ENCODE peak calls at places on chromosomes 1 and 21, in ten cellular contexts. One of them, this sample, is unnamed.

GRCh38 chr1:12121212-12122000 is 45.4 kb upstream of the TNFRSF1B start:
- DNase-seq in hepatocyte: no peak
- DNase-seq in right atrium auricular region: no peak
- DNase-seq in left lung: no peak
- DNase-seq in keratinocyte: no peak
- DNase-seq in astrocyte of the cerebellum: peak
- DNase-seq in MCF 10A: peak
- DNase-seq in dorsolateral prefrontal cortex: no peak
- DNase-seq in psoas muscle: no peak
- DNase-seq in pancreas: no peak
- DNase-seq in this sample: no peak

GRCh38 chr1:220991959-220992704 is 112.9 kb downstream of the HLX start:
- DNase-seq in psoas muscle: no peak
- DNase-seq in keratinocyte: no peak
- DNase-seq in left lung: no peak
- DNase-seq in astrocyte of the cerebellum: no peak
- DNase-seq in right atrium auricular region: no peak
- DNase-seq in hepatocyte: peak
- DNase-seq in dorsolateral prefrontal cortex: no peak
- DNase-seq in MCF 10A: no peak
- DNase-seq in pancreas: no peak
- DNase-seq in this sample: no peak

GRCh38 chr1:181127898-181128453 is 39.5 kb downstream of the IER5 start:
- DNase-seq in MCF 10A: peak
- DNase-seq in dorsolateral prefrontal cortex: no peak
- DNase-seq in psoas muscle: no peak
- DNase-seq in left lung: no peak
- DNase-seq in astrocyte of the cerebellum: no peak
- DNase-seq in hepatocyte: no peak
- DNase-seq in right atrium auricular region: no peak
- DNase-seq in pancreas: no peak
- DNase-seq in keratinocyte: no peak
- DNase-seq in this sample: no peak

GRCh38 chr1:192266645-192267044 is 50.1 kb upstream of the RGS21 start:
- DNase-seq in hepatocyte: no peak
- DNase-seq in left lung: no peak
- DNase-seq in pancreas: no peak
- DNase-seq in right atrium auricular region: no peak
- DNase-seq in dorsolateral prefrontal cortex: no peak
- DNase-seq in MCF 10A: no peak
- DNase-seq in keratinocyte: no peak
- DNase-seq in psoas muscle: no peak
- DNase-seq in astrocyte of the cerebellum: no peak
- DNase-seq in this sample: no peak

GRCh38 chr1:177620636-177621190 is 349.1 kb downstream of the SEC16B start:
- DNase-seq in astrocyte of the cerebellum: no peak
- DNase-seq in MCF 10A: no peak
- DNase-seq in hepatocyte: peak
- DNase-seq in right atrium auricular region: no peak
- DNase-seq in psoas muscle: no peak
- DNase-seq in dorsolateral prefrontal cortex: no peak
- DNase-seq in pancreas: no peak
- DNase-seq in keratinocyte: no peak
- DNase-seq in left lung: no peak
- DNase-seq in this sample: no peak

GRCh38 chr1:239803666-239804228 is 287.9 kb upstream of the FMN2 start:
- DNase-seq in right atrium auricular region: no peak
- DNase-seq in psoas muscle: no peak
- DNase-seq in astrocyte of the cerebellum: no peak
- DNase-seq in MCF 10A: no peak
- DNase-seq in keratinocyte: no peak
- DNase-seq in pancreas: no peak
- DNase-seq in hepatocyte: no peak
- DNase-seq in left lung: no peak
- DNase-seq in dorsolateral prefrontal cortex: no peak
- DNase-seq in this sample: no peak

GRCh38 chr21:39938086-39938611 is 70.9 kb downstream of the PCP4 start:
- DNase-seq in pancreas: no peak
- DNase-seq in hepatocyte: no peak
- DNase-seq in astrocyte of the cerebellum: no peak
- DNase-seq in left lung: no peak
- DNase-seq in psoas muscle: no peak
- DNase-seq in right atrium auricular region: no peak
- DNase-seq in dorsolateral prefrontal cortex: no peak
- DNase-seq in MCF 10A: no peak
- DNase-seq in keratinocyte: no peak
- DNase-seq in this sample: no peak

GRCh38 chr1:223129229-223129851 is 13.7 kb downstream of the TLR5 start:
- DNase-seq in dorsolateral prefrontal cortex: peak
- DNase-seq in MCF 10A: no peak
- DNase-seq in hepatocyte: peak
- DNase-seq in keratinocyte: no peak
- DNase-seq in right atrium auricular region: peak
- DNase-seq in astrocyte of the cerebellum: no peak
- DNase-seq in psoas muscle: peak
- DNase-seq in left lung: peak
- DNase-seq in pancreas: peak
- DNase-seq in this sample: peak

GRCh38 chr1:31912839-31913239 is 25.3 kb downstream of the PTP4A2 start:
- DNase-seq in hepatocyte: no peak
- DNase-seq in keratinocyte: no peak
- DNase-seq in left lung: no peak
- DNase-seq in pancreas: no peak
- DNase-seq in MCF 10A: no peak
- DNase-seq in astrocyte of the cerebellum: no peak
- DNase-seq in psoas muscle: no peak
- DNase-seq in dorsolateral prefrontal cortex: no peak
- DNase-seq in right atrium auricular region: no peak
- DNase-seq in this sample: no peak

GRCh38 chr1:182229907-182230522 is 161.6 kb downstream of the GLUL start:
- DNase-seq in dorsolateral prefrontal cortex: no peak
- DNase-seq in right atrium auricular region: no peak
- DNase-seq in MCF 10A: no peak
- DNase-seq in astrocyte of the cerebellum: no peak
- DNase-seq in pancreas: no peak
- DNase-seq in left lung: no peak
- DNase-seq in psoas muscle: no peak
- DNase-seq in keratinocyte: no peak
- DNase-seq in hepatocyte: no peak
- DNase-seq in this sample: no peak

GRCh38 chr1:112524986-112525385 is 16.2 kb downstream of the WNT2B start:
- DNase-seq in astrocyte of the cerebellum: no peak
- DNase-seq in keratinocyte: no peak
- DNase-seq in dorsolateral prefrontal cortex: no peak
- DNase-seq in hepatocyte: no peak
- DNase-seq in MCF 10A: no peak
- DNase-seq in left lung: no peak
- DNase-seq in right atrium auricular region: no peak
- DNase-seq in psoas muscle: no peak
- DNase-seq in pancreas: no peak
- DNase-seq in this sample: no peak

DNA sequence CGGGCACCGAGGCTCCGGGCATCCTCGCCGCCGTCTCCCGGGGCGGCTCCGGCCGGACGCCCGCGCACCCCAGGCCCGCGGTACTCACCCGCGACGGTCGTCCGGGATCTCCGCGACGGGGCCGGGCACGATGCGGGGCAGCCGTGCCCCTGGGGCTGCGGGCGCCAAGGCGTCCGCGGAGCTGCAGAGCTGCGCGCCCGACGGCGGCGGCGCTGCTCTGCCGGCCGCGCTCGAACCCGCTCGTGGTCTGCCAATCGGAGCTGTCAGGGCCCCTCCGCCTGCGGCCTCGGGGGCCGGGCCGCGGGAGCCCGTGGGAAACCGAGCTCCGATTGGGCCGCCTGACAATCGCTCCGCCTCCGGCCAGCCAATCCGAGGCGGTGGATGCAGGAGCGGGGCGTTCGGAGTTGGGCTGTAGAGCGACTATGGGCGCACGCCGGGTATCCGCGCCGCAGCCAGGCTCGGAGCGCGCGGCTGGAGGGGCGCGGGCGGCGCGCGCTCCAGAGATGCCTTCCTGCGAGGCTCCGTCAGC is 100.6 kb upstream of the SOD1 start:
- DNase-seq in right atrium auricular region: peak
- DNase-seq in MCF 10A: peak
- DNase-seq in left lung: peak
- DNase-seq in psoas muscle: peak
- DNase-seq in hepatocyte: peak
- DNase-seq in astrocyte of the cerebellum: peak
- DNase-seq in pancreas: peak
- DNase-seq in dorsolateral prefrontal cortex: peak
- DNase-seq in keratinocyte: peak
- DNase-seq in this sample: peak
- TF ChIP-seq CTCF in right atrium auricular region: peak
- TF ChIP-seq CTCF in MCF 10A: peak
- TF ChIP-seq CTCF in left lung: no peak
- TF ChIP-seq CTCF in psoas muscle: no peak
- TF ChIP-seq CTCF in hepatocyte: peak
- TF ChIP-seq CTCF in astrocyte of the cerebellum: no peak
- TF ChIP-seq CTCF in pancreas: no peak
- TF ChIP-seq CTCF in dorsolateral prefrontal cortex: peak
- TF ChIP-seq CTCF in keratinocyte: no peak
- TF ChIP-seq CTCF in this sample: peak

GRCh38 chr1:94927405-94928175 is 680 bp upstream of the CNN3 start:
- DNase-seq in hepatocyte: no peak
- DNase-seq in left lung: peak
- DNase-seq in astrocyte of the cerebellum: peak
- DNase-seq in keratinocyte: no peak
- DNase-seq in psoas muscle: no peak
- DNase-seq in right atrium auricular region: no peak
- DNase-seq in pancreas: peak
- DNase-seq in dorsolateral prefrontal cortex: peak
- DNase-seq in MCF 10A: no peak
- DNase-seq in this sample: no peak

GRCh38 chr1:94924967-94925366 is 1.9 kb downstream of the CNN3 start:
- DNase-seq in left lung: no peak
- DNase-seq in pancreas: peak
- DNase-seq in MCF 10A: peak
- DNase-seq in astrocyte of the cerebellum: peak
- DNase-seq in keratinocyte: no peak
- DNase-seq in right atrium auricular region: no peak
- DNase-seq in dorsolateral prefrontal cortex: no peak
- DNase-seq in hepatocyte: no peak
- DNase-seq in psoas muscle: no peak
- DNase-seq in this sample: no peak

GRCh38 chr1:94926365-94926914 is 470 bp downstream of the CNN3 start:
- DNase-seq in dorsolateral prefrontal cortex: peak
- DNase-seq in MCF 10A: peak
- DNase-seq in psoas muscle: peak
- DNase-seq in keratinocyte: no peak
- DNase-seq in astrocyte of the cerebellum: no peak
- DNase-seq in right atrium auricular region: no peak
- DNase-seq in hepatocyte: peak
- DNase-seq in left lung: peak
- DNase-seq in pancreas: peak
- DNase-seq in this sample: peak

GRCh38 chr1:94926915-94927404 is at the start of gene CNN3:
- DNase-seq in right atrium auricular region: peak
- DNase-seq in hepatocyte: peak
- DNase-seq in astrocyte of the cerebellum: peak
- DNase-seq in pancreas: peak
- DNase-seq in left lung: peak
- DNase-seq in keratinocyte: no peak
- DNase-seq in dorsolateral prefrontal cortex: peak
- DNase-seq in MCF 10A: peak
- DNase-seq in psoas muscle: peak
- DNase-seq in this sample: peak

GRCh38 chr1:94925561-94926364 is 1.1 kb downstream of the CNN3 start:
- DNase-seq in keratinocyte: no peak
- DNase-seq in MCF 10A: peak
- DNase-seq in astrocyte of the cerebellum: peak
- DNase-seq in pancreas: peak
- DNase-seq in right atrium auricular region: peak
- DNase-seq in psoas muscle: peak
- DNase-seq in dorsolateral prefrontal cortex: peak
- DNase-seq in hepatocyte: peak
- DNase-seq in left lung: peak
- DNase-seq in this sample: peak
- TF ChIP-seq CTCF in keratinocyte: no peak
- TF ChIP-seq CTCF in MCF 10A: no peak
- TF ChIP-seq CTCF in astrocyte of the cerebellum: peak
- TF ChIP-seq CTCF in pancreas: no peak
- TF ChIP-seq CTCF in right atrium auricular region: no peak
- TF ChIP-seq CTCF in psoas muscle: no peak
- TF ChIP-seq CTCF in dorsolateral prefrontal cortex: no peak
- TF ChIP-seq CTCF in hepatocyte: no peak
- TF ChIP-seq CTCF in left lung: no peak
- TF ChIP-seq CTCF in this sample: no peak

DNA sequence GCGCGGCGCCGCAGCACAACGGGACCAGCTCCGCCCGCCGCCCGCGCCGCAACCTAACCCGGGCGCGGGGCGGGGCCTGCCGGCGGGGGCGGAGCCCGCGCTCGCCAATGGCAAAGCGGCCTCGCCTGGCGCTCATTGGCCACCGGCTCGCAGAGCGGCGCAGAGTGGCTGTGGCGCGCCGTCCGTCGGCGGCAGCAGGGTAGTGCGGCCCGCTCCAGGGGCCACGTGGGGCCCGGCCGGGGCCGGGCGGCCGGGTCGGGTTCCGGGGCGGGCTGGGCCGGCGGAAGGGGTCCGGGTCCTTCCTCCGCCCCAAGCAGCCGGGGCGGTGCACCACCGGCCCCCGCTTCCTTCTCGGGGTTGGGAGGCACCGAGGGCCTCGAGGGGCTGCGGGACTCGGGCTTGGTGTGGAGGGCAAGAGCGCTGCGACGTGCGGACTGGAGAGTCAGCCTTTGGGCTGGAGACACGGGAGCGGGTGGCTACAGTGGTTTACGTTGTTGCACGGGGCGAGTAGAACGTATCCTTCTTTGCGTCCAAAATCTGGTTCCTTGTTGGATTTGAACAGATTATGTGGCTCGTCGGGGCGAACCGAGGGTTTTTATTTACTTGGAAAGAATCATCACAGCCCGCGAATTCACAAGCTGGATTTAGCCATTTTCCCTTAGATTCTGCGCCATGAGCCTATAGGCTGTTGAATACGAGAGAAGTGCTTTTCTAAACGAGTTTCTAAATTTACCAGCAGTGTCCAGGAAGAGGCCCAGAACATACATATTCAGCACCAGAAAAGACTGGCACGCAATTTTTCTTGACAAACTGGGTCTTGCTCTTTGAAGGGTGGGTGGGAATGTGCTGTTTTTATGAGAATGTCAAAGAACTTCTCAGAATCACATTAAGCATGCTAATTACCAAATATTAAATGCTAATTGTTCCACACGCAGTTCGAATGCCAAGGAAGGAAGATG is at the start of gene SRM:
- DNase-seq in psoas muscle: peak
- DNase-seq in pancreas: peak
- DNase-seq in keratinocyte: no peak
- DNase-seq in right atrium auricular region: peak
- DNase-seq in left lung: peak
- DNase-seq in MCF 10A: peak
- DNase-seq in dorsolateral prefrontal cortex: peak
- DNase-seq in astrocyte of the cerebellum: peak
- DNase-seq in hepatocyte: peak
- DNase-seq in this sample: peak
- TF ChIP-seq CTCF in psoas muscle: peak
- TF ChIP-seq CTCF in pancreas: peak
- TF ChIP-seq CTCF in keratinocyte: no peak
- TF ChIP-seq CTCF in right atrium auricular region: peak
- TF ChIP-seq CTCF in left lung: peak
- TF ChIP-seq CTCF in MCF 10A: peak
- TF ChIP-seq CTCF in dorsolateral prefrontal cortex: peak
- TF ChIP-seq CTCF in astrocyte of the cerebellum: no peak
- TF ChIP-seq CTCF in hepatocyte: no peak
- TF ChIP-seq CTCF in this sample: peak

GRCh38 chr1:200206761-200207160 is 179.3 kb downstream of the NR5A2 start:
- DNase-seq in right atrium auricular region: no peak
- DNase-seq in pancreas: no peak
- DNase-seq in keratinocyte: no peak
- DNase-seq in psoas muscle: no peak
- DNase-seq in MCF 10A: peak
- DNase-seq in hepatocyte: no peak
- DNase-seq in left lung: no peak
- DNase-seq in dorsolateral prefrontal cortex: no peak
- DNase-seq in astrocyte of the cerebellum: no peak
- DNase-seq in this sample: no peak
- TF ChIP-seq CTCF in right atrium auricular region: no peak
- TF ChIP-seq CTCF in pancreas: no peak
- TF ChIP-seq CTCF in keratinocyte: no peak
- TF ChIP-seq CTCF in psoas muscle: no peak
- TF ChIP-seq CTCF in MCF 10A: no peak
- TF ChIP-seq CTCF in hepatocyte: no peak
- TF ChIP-seq CTCF in left lung: no peak
- TF ChIP-seq CTCF in dorsolateral prefrontal cortex: no peak
- TF ChIP-seq CTCF in astrocyte of the cerebellum: no peak
- TF ChIP-seq CTCF in this sample: no peak

This sample was measured in endothelial cell.